ENCODE peak calls at places on chromosomes 6 and 20, in six cellular contexts. One of them, this sample, is unnamed.
A peak's percentile ranks its signal among the peaks of the same experiment; 100 is the strongest.

GRCh38 chr6:162917506-162917905 is 189.7 kb downstream of the PACRG start:
- DNase-seq in adrenal gland: no peak
- DNase-seq in NB4: no peak
- DNase-seq in stomach: no peak
- DNase-seq in A549: no peak
- DNase-seq in H1: no peak
- DNase-seq in this sample: no peak

GRCh38 chr20:25987073-25987927 is 290.6 kb upstream of the ZNF337 start:
- DNase-seq in adrenal gland: peak; percentile 41
- DNase-seq in NB4: peak; percentile 4
- DNase-seq in stomach: no peak
- DNase-seq in A549: peak; percentile 69
- DNase-seq in H1: no peak
- DNase-seq in this sample: peak; percentile 44

GRCh38 chr20:39885975-39886649 is 802.9 kb downstream of the MAFB start:
- DNase-seq in adrenal gland: peak; percentile 87
- DNase-seq in NB4: peak; percentile 73
- DNase-seq in stomach: peak; percentile 38
- DNase-seq in A549: peak; percentile 32
- DNase-seq in H1: peak; percentile 80
- DNase-seq in this sample: peak; percentile 56

GRCh38 chr6:121436966-121437756 is 1.7 kb downstream of the GJA1 start:
- DNase-seq in adrenal gland: peak; percentile 68
- DNase-seq in NB4: peak; percentile 69
- DNase-seq in stomach: no peak
- DNase-seq in A549: peak; percentile 54
- DNase-seq in H1: no peak
- DNase-seq in this sample: peak; percentile 38

GRCh38 chr6:136146130-136146529 is 104.0 kb downstream of the MTFR2 start:
- DNase-seq in adrenal gland: no peak
- DNase-seq in NB4: no peak
- DNase-seq in stomach: no peak
- DNase-seq in A549: no peak
- DNase-seq in H1: no peak
- DNase-seq in this sample: no peak

GRCh38 chr6:46222286-46222685 is 51.5 kb upstream of the ENPP5 start:
- DNase-seq in adrenal gland: no peak
- DNase-seq in NB4: no peak
- DNase-seq in stomach: no peak
- DNase-seq in A549: no peak
- DNase-seq in H1: no peak
- DNase-seq in this sample: no peak

GRCh38 chr6:168871535-168872106 is 382.0 kb downstream of the THBS2 start:
- DNase-seq in adrenal gland: no peak
- DNase-seq in NB4: no peak
- DNase-seq in stomach: peak; percentile 44
- DNase-seq in A549: no peak
- DNase-seq in H1: no peak
- DNase-seq in this sample: no peak

GRCh38 chr6:15441215-15441868 is 195.5 kb downstream of the JARID2 start:
- DNase-seq in adrenal gland: peak; percentile 63
- DNase-seq in NB4: peak; percentile 84
- DNase-seq in stomach: no peak
- DNase-seq in A549: peak; percentile 40
- DNase-seq in H1: no peak
- DNase-seq in this sample: peak; percentile 52

GRCh38 chr20:22977047-22977785 is 57.9 kb upstream of the SSTR4 start:
- DNase-seq in adrenal gland: peak; percentile 75
- DNase-seq in NB4: no peak
- DNase-seq in stomach: no peak
- DNase-seq in A549: no peak
- DNase-seq in H1: no peak
- DNase-seq in this sample: peak; percentile 3

GRCh38 chr20:56934888-56935287 is 305.8 kb downstream of the TFAP2C start:
- DNase-seq in adrenal gland: no peak
- DNase-seq in NB4: no peak
- DNase-seq in stomach: no peak
- DNase-seq in A549: no peak
- DNase-seq in H1: no peak
- DNase-seq in this sample: no peak

GRCh38 chr6:139135578-139136545 is 982 bp downstream of the HECA start:
- DNase-seq in adrenal gland: peak; percentile 61
- DNase-seq in NB4: peak; percentile 73
- DNase-seq in stomach: peak; percentile 72
- DNase-seq in A549: no peak
- DNase-seq in H1: no peak
- DNase-seq in this sample: peak; percentile 55

GRCh38 chr20:18739785-18740184 is 73.8 kb upstream of the SCP2D1 start:
- DNase-seq in adrenal gland: no peak
- DNase-seq in NB4: no peak
- DNase-seq in stomach: no peak
- DNase-seq in A549: no peak
- DNase-seq in H1: peak; percentile 9
- DNase-seq in this sample: no peak

DNA sequence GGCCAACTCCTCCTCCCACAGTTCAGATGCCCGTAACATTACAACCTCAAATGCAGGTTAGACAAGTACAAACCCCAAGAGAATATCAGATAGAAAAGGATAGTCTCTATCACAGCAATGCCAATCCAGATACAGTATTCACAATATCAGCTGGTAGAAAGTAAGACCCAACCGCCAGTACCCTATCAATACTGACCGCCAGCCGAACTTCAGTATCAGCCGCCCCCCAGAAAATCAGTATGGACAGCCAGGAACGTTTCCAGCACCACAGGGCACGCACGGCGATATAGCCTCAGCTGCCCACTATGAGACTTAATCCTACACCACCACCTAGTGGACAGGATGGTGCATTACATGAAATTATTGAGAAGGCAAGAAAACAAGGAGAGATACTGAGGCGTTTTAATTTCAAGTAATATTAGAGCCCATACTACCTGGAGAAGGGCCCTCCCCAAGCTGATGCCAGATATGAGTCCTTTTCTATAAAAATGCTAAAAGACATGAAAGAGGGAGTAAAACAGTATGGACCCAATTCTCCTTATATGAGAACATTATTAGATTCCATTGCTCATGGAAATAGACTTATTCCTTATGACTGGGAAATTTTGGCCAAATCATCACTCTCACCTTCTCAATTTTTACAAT is 17.6 kb upstream of the EIF2S2 start:
- DNase-seq in adrenal gland: peak; percentile 65
- DNase-seq in NB4: peak; percentile 81
- DNase-seq in stomach: peak; percentile 64
- DNase-seq in A549: peak; percentile 77
- DNase-seq in H1: no peak
- DNase-seq in this sample: peak; percentile 59
- H3K4me3 ChIP-seq in adrenal gland: no peak overlapping the region
- H3K4me3 ChIP-seq in NB4: no peak overlapping the region
- H3K4me3 ChIP-seq in stomach: peak overlapping the region; percentile 11
- H3K4me3 ChIP-seq in A549: peak overlapping the region; percentile 14
- H3K4me3 ChIP-seq in H1: no peak overlapping the region
- H3K4me3 ChIP-seq in this sample: no peak overlapping the region

GRCh38 chr6:9783567-9783966 is 631.3 kb downstream of the TFAP2A start:
- DNase-seq in adrenal gland: no peak
- DNase-seq in NB4: no peak
- DNase-seq in stomach: no peak
- DNase-seq in A549: no peak
- DNase-seq in H1: no peak
- DNase-seq in this sample: no peak

GRCh38 chr6:9789201-9789600 is 625.7 kb downstream of the TFAP2A start:
- DNase-seq in adrenal gland: no peak
- DNase-seq in NB4: no peak
- DNase-seq in stomach: no peak
- DNase-seq in A549: no peak
- DNase-seq in H1: no peak
- DNase-seq in this sample: no peak
- TF ChIP-seq POLR2A in adrenal gland: no peak
- TF ChIP-seq POLR2A in NB4: no peak
- TF ChIP-seq POLR2A in stomach: no peak
- TF ChIP-seq POLR2A in A549: no peak
- TF ChIP-seq POLR2A in H1: no peak
- TF ChIP-seq POLR2A in this sample: no peak

GRCh38 chr6:2790588-2790987 is 25.4 kb downstream of the WRNIP1 start:
- DNase-seq in adrenal gland: no peak
- DNase-seq in NB4: no peak
- DNase-seq in stomach: no peak
- DNase-seq in A549: peak; percentile 47
- DNase-seq in H1: no peak
- DNase-seq in this sample: peak; percentile 57
- TF ChIP-seq CTCF in adrenal gland: no peak
- TF ChIP-seq CTCF in NB4: no peak
- TF ChIP-seq CTCF in stomach: no peak
- TF ChIP-seq CTCF in A549: no peak
- TF ChIP-seq CTCF in H1: peak; percentile 6
- TF ChIP-seq CTCF in this sample: peak; percentile 28

GRCh38 chr6:41785254-41785653 is 2.2 kb upstream of the TOMM6 start:
- DNase-seq in adrenal gland: no peak
- DNase-seq in NB4: no peak
- DNase-seq in stomach: peak; percentile 57
- DNase-seq in A549: no peak
- DNase-seq in H1: no peak
- DNase-seq in this sample: no peak

GRCh38 chr6:41780623-41781301 is at the start of gene PRICKLE4:
- DNase-seq in adrenal gland: peak; percentile 75
- DNase-seq in NB4: peak; percentile 33
- DNase-seq in stomach: peak; percentile 81
- DNase-seq in A549: peak; percentile 29
- DNase-seq in H1: no peak
- DNase-seq in this sample: peak; percentile 85

GRCh38 chr6:41781302-41781711 is 725 bp downstream of the PRICKLE4 start:
- DNase-seq in adrenal gland: no peak
- DNase-seq in NB4: no peak
- DNase-seq in stomach: peak; percentile 59
- DNase-seq in A549: no peak
- DNase-seq in H1: no peak
- DNase-seq in this sample: no peak

GRCh38 chr6:41784581-41785171 is 2.8 kb upstream of the TOMM6 start:
- DNase-seq in adrenal gland: no peak
- DNase-seq in NB4: peak; percentile 42
- DNase-seq in stomach: peak; percentile 69
- DNase-seq in A549: no peak
- DNase-seq in H1: no peak
- DNase-seq in this sample: peak; percentile 26

DNA sequence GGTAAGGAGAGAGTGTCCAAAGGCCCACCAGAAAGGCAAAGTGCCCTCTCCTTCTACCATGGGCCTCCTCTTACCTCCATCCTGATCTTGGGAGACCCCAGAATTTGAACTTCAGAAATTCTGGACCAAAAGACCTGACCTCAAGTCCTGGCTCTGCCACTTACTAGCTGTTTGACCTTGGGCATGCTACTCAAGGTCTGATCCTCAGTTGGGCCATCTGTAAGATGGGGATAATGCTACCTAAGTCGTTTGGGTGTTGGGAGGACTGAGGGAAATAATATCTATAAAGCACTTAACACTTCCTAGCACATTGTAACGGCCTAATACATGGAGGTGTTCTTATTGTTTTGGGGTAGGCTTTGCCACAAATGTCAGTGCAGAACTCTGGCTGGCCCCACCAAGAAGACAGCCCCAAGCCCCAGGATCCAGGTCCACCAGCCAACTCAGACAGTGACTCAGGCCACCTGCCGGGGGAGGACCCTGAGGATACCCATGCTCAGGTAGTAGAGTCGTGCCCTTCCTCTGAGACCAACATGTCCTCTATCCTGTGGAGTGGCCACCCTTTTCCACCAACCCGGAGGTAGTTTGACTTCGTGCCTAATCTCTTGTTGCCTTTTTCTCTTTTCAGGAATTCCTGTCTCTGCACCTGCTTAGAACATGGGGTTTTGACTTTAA is 2.7 kb downstream of the PRICKLE4 start:
- DNase-seq in adrenal gland: no peak
- DNase-seq in NB4: no peak
- DNase-seq in stomach: no peak
- DNase-seq in A549: no peak
- DNase-seq in H1: no peak
- DNase-seq in this sample: no peak
- H3K4me3 ChIP-seq in adrenal gland: no peak overlapping the region
- H3K4me3 ChIP-seq in NB4: no peak overlapping the region
- H3K4me3 ChIP-seq in stomach: no peak overlapping the region
- H3K4me3 ChIP-seq in A549: no peak overlapping the region
- H3K4me3 ChIP-seq in H1: no peak overlapping the region
- H3K4me3 ChIP-seq in this sample: no peak overlapping the region

This sample was measured in body of pancreas.